ENCODE peak calls at places on chromosomes 12 and 14, in eight cellular contexts. Z is transverse colon, M is DMS 273 treated with DMSO at 0.1 percent for 48 hours, H is non-pigmented ciliary epithelial cell, G is NCI-H524, Q is RCC 7860, O is RKO, U is germinal center. D is an unnamed sample.

GRCh38 chr12:45575417-45575816 is 154.1 kb upstream of the ARID2 start:
- DNase-seq in Q (no peak), G (no peak), H (no peak), O (no peak), U (no peak), M (no peak), Z (no peak), D (no peak)

GRCh38 chr12:12859690-12860089 is 31.7 kb upstream of the GPRC5A start:
- DNase-seq in G (peak; percentile 44), U (no peak), M (no peak), H (no peak), Q (peak; percentile 25), O (peak; percentile 14), Z (no peak), D (no peak)

GRCh38 chr12:120118710-120119097 is 2.2 kb upstream of the RAB35 start:
- DNase-seq in Z (no peak), H (no peak), U (no peak), O (peak; percentile 49), Q (peak; percentile 35), G (no peak), M (no peak), D (peak; percentile 22)

GRCh38 chr12:90905691-90906370 is 49.1 kb downstream of the CCER1 start:
- DNase-seq in U (no peak), O (no peak), Z (no peak), M (no peak), H (no peak), Q (no peak), G (no peak), D (no peak)

GRCh38 chr14:21734457-21735074 is 60.9 kb upstream of the OR4E1 start:
- DNase-seq in G (peak; percentile 52), H (peak; percentile 11), M (no peak), O (peak; percentile 65), Z (no peak), U (peak; percentile 22), Q (peak; percentile 6), D (peak; percentile 57)

GRCh38 chr12:57216931-57217871 is 607 bp downstream of the NXPH4 start:
- DNase-seq in H (no peak), Z (no peak), Q (no peak), M (no peak), O (peak; percentile 39), U (no peak), G (peak; percentile 40), D (no peak)

GRCh38 chr14:77498120-77498979 is at the start of gene ISM2:
- DNase-seq in U (peak; percentile 75), M (no peak), H (no peak), G (peak; percentile 69), Z (peak; percentile 28), Q (no peak), O (no peak), D (peak; percentile 32)

GRCh38 chr14:76917158-76917596 is 91.0 kb downstream of the LRRC74A start:
- DNase-seq in G (peak; percentile 90), Q (peak; percentile 38), M (peak; percentile 31), U (no peak), Z (peak; percentile 70), H (no peak), O (peak; percentile 82), D (peak; percentile 85)

GRCh38 chr12:49644620-49644994 is 21.2 kb downstream of the PRPF40B start:
- DNase-seq in G (peak; percentile 66), Z (peak; percentile 80), Q (peak; percentile 29), O (peak; percentile 65), M (no peak), U (peak; percentile 85), H (no peak), D (peak; percentile 79)

GRCh38 chr12:111431772-111432171 is 26.0 kb downstream of the SH2B3 start:
- DNase-seq in H (no peak), Q (no peak), G (no peak), O (no peak), M (no peak), U (no peak), Z (no peak), D (no peak)

GRCh38 chr14:30138517-30138916 is 210.9 kb upstream of the PRKD1 start:
- DNase-seq in O (peak; percentile 18), U (no peak), Q (no peak), Z (no peak), M (no peak), H (no peak), G (no peak), D (no peak)

GRCh38 chr12:57846577-57847319 is at the start of gene CTDSP2:
- DNase-seq in M (peak; percentile 89), H (peak; percentile 91), G (peak; percentile 96), Z (peak; percentile 100), Q (peak; percentile 88), U (peak; percentile 98), O (peak; percentile 98), D (peak; percentile 100)

GRCh38 chr12:105928436-105928835 is 210.3 kb downstream of the NUAK1 start:
- DNase-seq in Z (peak; percentile 14), H (no peak), M (no peak), G (no peak), O (no peak), Q (no peak), U (no peak), D (no peak)

GRCh38 chr12:5916785-5917290 is 28.2 kb downstream of the ANO2 start:
- DNase-seq in U (no peak), G (no peak), M (no peak), H (no peak), O (no peak), Z (no peak), Q (no peak), D (no peak)

GRCh38 chr12:130496516-130497120 is 158.9 kb downstream of the PIWIL1 start:
- DNase-seq in U (no peak), G (no peak), H (no peak), M (no peak), Z (no peak), Q (no peak), O (no peak), D (no peak)

GRCh38 chr14:54450535-54450934 is 9.4 kb upstream of the CNIH1 start:
- DNase-seq in U (no peak), Z (no peak), O (no peak), G (no peak), M (no peak), H (no peak), Q (no peak), D (no peak)

GRCh38 chr14:105145381-105146180 is 23.0 kb downstream of the JAG2 start:
- DNase-seq in G (no peak), H (no peak), U (no peak), Q (no peak), M (no peak), Z (no peak), O (no peak), D (no peak)

GRCh38 chr12:1915082-1915968 is 3.1 kb downstream of the CACNA2D4 start:
- DNase-seq in M (no peak), H (no peak), Z (no peak), O (no peak), Q (no peak), G (no peak), U (peak; percentile 1), D (no peak)

GRCh38 chr12:80643961-80644360 is 63.5 kb upstream of the MYF6 start:
- DNase-seq in G (no peak), U (no peak), O (no peak), Q (no peak), H (no peak), M (peak; percentile 2), Z (no peak), D (no peak)

GRCh38 chr12:5622280-5622679 is 190.4 kb downstream of the NTF3 start:
- DNase-seq in U (no peak), O (no peak), Q (no peak), Z (no peak), M (no peak), G (no peak), H (no peak), D (no peak)

GRCh38 chr14:47442206-47442605 is 233.2 kb downstream of the MDGA2 start:
- DNase-seq in O (peak; percentile 91), G (peak; percentile 45), Q (peak; percentile 74), M (no peak), U (no peak), H (peak; percentile 52), Z (no peak), D (peak; percentile 91)

GRCh38 chr14:88614218-88614907 is 51.5 kb downstream of the ZC3H14 start:
- DNase-seq in U (no peak), M (no peak), Q (peak; percentile 37), Z (no peak), G (no peak), O (no peak), H (peak; percentile 50), D (peak; percentile 48)

GRCh38 chr14:99125113-99125512 is 146.9 kb downstream of the BCL11B start:
- DNase-seq in H (no peak), U (no peak), Q (no peak), Z (no peak), M (no peak), O (no peak), G (no peak), D (no peak)

GRCh38 chr14:74380845-74381244 is 32.6 kb downstream of the VRTN start:
- DNase-seq in G (no peak), M (no peak), Q (no peak), Z (no peak), O (no peak), U (no peak), H (no peak), D (no peak)

GRCh38 chr14:24057271-24057670 is 5.5 kb downstream of the CARMIL3 start:
- DNase-seq in M (no peak), Q (no peak), G (peak; percentile 34), O (no peak), Z (no peak), H (no peak), U (no peak), D (no peak)

GRCh38 chr12:96720363-96720705 is 186.7 kb upstream of the NEDD1 start:
- DNase-seq in Q (no peak), O (no peak), M (no peak), G (no peak), H (no peak), Z (peak; percentile 8), U (peak; percentile 10), D (peak; percentile 43)

GRCh38 chr14:67241416-67242362 is at the start of gene PALS1:
- DNase-seq in U (no peak), Q (peak; percentile 57), O (peak; percentile 90), Z (no peak), G (peak; percentile 90), H (peak; percentile 61), M (peak; percentile 63), D (peak; percentile 82)

GRCh38 chr12:47349102-47349769 is 269.5 kb upstream of the AMIGO2 start:
- DNase-seq in Z (no peak), H (no peak), M (no peak), G (no peak), Q (no peak), U (no peak), O (no peak), D (no peak)

GRCh38 chr14:22379727-22380126 is 209.3 kb downstream of the DAD1 start:
- DNase-seq in H (peak; percentile 50), G (peak; percentile 30), O (no peak), U (no peak), M (no peak), Q (peak; percentile 14), Z (no peak), D (peak; percentile 21)

GRCh38 chr12:122961551-122962329 is 4.5 kb downstream of the ABCB9 start:
- DNase-seq in G (no peak), U (no peak), H (no peak), Q (no peak), Z (peak; percentile 79), O (no peak), M (no peak), D (no peak)

GRCh38 chr12:26233620-26234019 is 38.2 kb downstream of the SSPN start:
- DNase-seq in H (no peak), Q (no peak), U (no peak), O (no peak), Z (no peak), M (peak; percentile 73), G (peak; percentile 87), D (no peak)

GRCh38 chr12:91335724-91336123 is 153.1 kb upstream of the DCN start:
- DNase-seq in U (no peak), O (no peak), M (peak; percentile 61), G (peak; percentile 89), Q (no peak), Z (no peak), H (no peak), D (no peak)

GRCh38 chr14:22471545-22472121 is 117.4 kb downstream of the DAD1 start:
- DNase-seq in U (peak; percentile 51), G (peak; percentile 95), O (no peak), Q (no peak), M (peak; percentile 39), Z (peak; percentile 46), H (no peak), D (no peak)

GRCh38 chr12:122995503-122996187 is 15.2 kb downstream of the ARL6IP4 start:
- DNase-seq in O (no peak), U (no peak), G (no peak), M (no peak), Z (no peak), Q (no peak), H (no peak), D (no peak)

D was measured in ACHN.